ENCODE peak calls at places on chromosomes 12 and 14, in ten cellular contexts. W, U, I, H, D, N, K, X, Z and F are unnamed samples.

GRCh38 chr12:38850463-38850862 is 54.9 kb downstream of the CPNE8 start:
- DNase-seq in X (peak; percentile 44), W (no peak), H (no peak), U (peak; percentile 52), K (no peak), Z (no peak), N (no peak), I (no peak), D (no peak), F (no peak)

GRCh38 chr12:85672436-85672835 is 163.8 kb downstream of the RASSF9 start:
- DNase-seq in Z (no peak), W (no peak), D (no peak), X (no peak), H (no peak), K (no peak), U (no peak), N (no peak), I (no peak), F (no peak)

GRCh38 chr12:16384732-16385131 is 37.3 kb downstream of the MGST1 start:
- DNase-seq in X (no peak), D (no peak), N (no peak), U (no peak), Z (no peak), K (no peak), I (no peak), H (no peak), W (no peak), F (no peak)

GRCh38 chr12:109883429-109883828 is 3.1 kb upstream of the GLTP start:
- DNase-seq in W (no peak), U (no peak), Z (no peak), H (peak; percentile 29), I (no peak), K (no peak), N (no peak), X (no peak), D (no peak), F (no peak)

GRCh38 chr14:67908061-67908767 is 88.6 kb downstream of the RAD51B start:
- DNase-seq in D (no peak), X (peak; percentile 32), H (no peak), Z (no peak), I (no peak), K (peak; percentile 8), U (no peak), W (no peak), N (no peak), F (no peak)

GRCh38 chr14:74038015-74038859 is 19.1 kb downstream of the BBOF1 start:
- DNase-seq in D (no peak), I (peak; percentile 63), X (peak; percentile 69), K (peak; percentile 76), N (peak; percentile 89), H (peak; percentile 63), U (peak; percentile 34), Z (no peak), W (no peak), F (no peak)

GRCh38 chr12:109550310-109550680 is 23.0 kb downstream of the MMAB start:
- DNase-seq in W (no peak), I (no peak), X (no peak), H (no peak), D (no peak), Z (no peak), K (no peak), N (no peak), U (no peak), F (no peak)

GRCh38 chr12:41014643-41015020 is 173.5 kb upstream of the PDZRN4 start:
- DNase-seq in H (no peak), I (no peak), Z (no peak), X (peak; percentile 1), N (no peak), D (no peak), W (no peak), K (no peak), U (peak; percentile 5), F (no peak)

GRCh38 chr12:108063192-108063591 is 65.9 kb upstream of the WSCD2 start:
- DNase-seq in W (no peak), Z (no peak), X (peak; percentile 18), N (peak; percentile 53), D (no peak), K (peak; percentile 2), U (no peak), I (peak; percentile 9), H (no peak), F (no peak)

GRCh38 chr14:103500148-103500990 is 22.3 kb downstream of the CKB start:
- DNase-seq in X (peak; percentile 91), U (no peak), N (peak; percentile 83), K (peak; percentile 89), Z (peak; percentile 93), D (peak; percentile 68), I (peak; percentile 81), W (peak; percentile 94), H (peak; percentile 65), F (no peak)

GRCh38 chr12:26846419-26846818 is 13.4 kb upstream of the ITPR2 start:
- DNase-seq in D (no peak), N (no peak), W (no peak), I (no peak), Z (no peak), K (no peak), U (no peak), H (no peak), X (no peak), F (no peak)

GRCh38 chr12:21934173-21934572 is 7.1 kb downstream of the ABCC9 start:
- DNase-seq in X (no peak), H (no peak), W (no peak), Z (no peak), D (no peak), U (no peak), N (no peak), I (no peak), K (peak; percentile 22), F (no peak)

GRCh38 chr12:42960087-42960527 is 370.6 kb upstream of the PRICKLE1 start:
- DNase-seq in Z (no peak), D (no peak), X (no peak), I (no peak), N (no peak), U (no peak), H (peak; percentile 62), K (no peak), W (no peak), F (no peak)

GRCh38 chr12:74415633-74416032 is 122.0 kb upstream of the ATXN7L3B start:
- DNase-seq in H (peak; percentile 55), Z (no peak), N (peak; percentile 32), I (no peak), D (no peak), U (no peak), W (no peak), X (peak; percentile 22), K (peak; percentile 36), F (no peak)

GRCh38 chr14:102159841-102160240 is 20.1 kb downstream of the WDR20 start:
- DNase-seq in Z (no peak), I (no peak), N (no peak), D (no peak), U (no peak), W (no peak), K (no peak), H (no peak), X (no peak), F (no peak)

GRCh38 chr12:126668961-126669360 is 1598.0 kb upstream of the TMEM132C start:
- DNase-seq in N (no peak), H (no peak), I (no peak), X (peak; percentile 33), U (no peak), D (no peak), W (no peak), Z (no peak), K (no peak), F (no peak)

GRCh38 chr12:88247241-88247643 is 105.1 kb downstream of the TMTC3 start:
- DNase-seq in H (peak; percentile 71), N (no peak), Z (no peak), U (peak; percentile 74), X (peak; percentile 85), K (peak; percentile 88), I (no peak), D (no peak), W (no peak), F (no peak)

GRCh38 chr12:124745891-124746570 is 117.6 kb downstream of the SCARB1 start:
- DNase-seq in K (peak; percentile 93), W (peak; percentile 93), X (peak; percentile 98), Z (peak; percentile 97), I (peak; percentile 79), D (no peak), N (peak; percentile 77), U (no peak), H (peak; percentile 89), F (peak; percentile 19)

GRCh38 chr14:92382677-92383076 is 59.7 kb downstream of the SLC24A4 start:
- DNase-seq in W (no peak), Z (no peak), H (no peak), D (no peak), N (no peak), U (no peak), I (no peak), X (no peak), K (no peak), F (no peak)

GRCh38 chr14:57512221-57512620 is 18.6 kb upstream of the CCDC198 start:
- DNase-seq in W (no peak), Z (no peak), K (no peak), N (no peak), X (no peak), H (no peak), U (no peak), D (no peak), I (peak; percentile 4), F (no peak)